ENCODE peak calls at places on chromosomes 6 and 20, in four cellular contexts. Q is heart right ventricle, G is tibial nerve, F is K562. P is an unnamed sample.

GRCh38 chr6:2773450-2773849 is 8.3 kb downstream of the WRNIP1 start:
- DNase-seq in F (no peak), Q (no peak), G (no peak), P (peak; percentile 32)

GRCh38 chr20:16100111-16100510 is 473.1 kb downstream of the KIF16B start:
- DNase-seq in F (no peak), G (no peak), Q (no peak), P (no peak)

GRCh38 chr6:20875369-20875963 is 341.2 kb downstream of the CDKAL1 start:
- DNase-seq in G (no peak), F (no peak), Q (no peak), P (peak; percentile 40)

GRCh38 chr6:109344226-109344625 is 38.0 kb downstream of the CD164 start:
- DNase-seq in G (no peak), Q (no peak), F (no peak), P (no peak)

GRCh38 chr6:16663896-16664295 is 97.4 kb downstream of the ATXN1 start:
- DNase-seq in G (no peak), Q (no peak), F (no peak), P (no peak)

GRCh38 chr20:19600042-19600441 is 158.0 kb upstream of the RIN2 start:
- DNase-seq in G (no peak), Q (no peak), F (no peak), P (no peak)

GRCh38 chr6:11632795-11633511 is 95.4 kb downstream of the TMEM170B start:
- DNase-seq in F (no peak), G (no peak), Q (no peak), P (no peak)

GRCh38 chr6:78744144-78744543 is 123.2 kb upstream of the IRAK1BP1 start:
- DNase-seq in G (no peak), Q (no peak), F (no peak), P (no peak)

GRCh38 chr6:106226676-106227075 is 98.9 kb downstream of the ATG5 start:
- DNase-seq in G (no peak), F (no peak), Q (no peak), P (no peak)

GRCh38 chr6:16758163-16758975 is 2.9 kb downstream of the ATXN1 start:
- DNase-seq in Q (no peak), G (no peak), F (peak; percentile 23), P (peak; percentile 66)

GRCh38 chr6:142706200-142706599 is 238.8 kb downstream of the HIVEP2 start:
- DNase-seq in G (no peak), F (no peak), Q (no peak), P (no peak)

GRCh38 chr6:40343318-40343886 is 243.8 kb downstream of the LRFN2 start:
- DNase-seq in G (no peak), Q (no peak), F (no peak), P (no peak)

GRCh38 chr6:102619585-102619984 is 1226.1 kb downstream of the GRIK2 start:
- DNase-seq in G (no peak), F (no peak), Q (no peak), P (peak; percentile 48)

GRCh38 chr6:52420668-52421358 is 671 bp downstream of the EFHC1 start:
- DNase-seq in G (no peak), Q (no peak), F (peak; percentile 17), P (peak; percentile 42)

GRCh38 chr20:23150304-23151007 is 64.3 kb upstream of the CD93 start:
- DNase-seq in G (no peak), Q (no peak), F (no peak), P (no peak)

GRCh38 chr6:163226836-163227485 is 187.6 kb upstream of the QKI start:
- DNase-seq in Q (no peak), G (no peak), F (no peak), P (peak; percentile 2)

GRCh38 chr20:34637245-34638185 is 39.4 kb downstream of the PIGU start:
- DNase-seq in G (peak; percentile 74), Q (no peak), F (no peak), P (no peak)

GRCh38 chr6:163513570-163514166 is 99.2 kb downstream of the QKI start:
- DNase-seq in G (no peak), F (no peak), Q (no peak), P (peak; percentile 15)

GRCh38 chr6:127641905-127642304 is 64.9 kb downstream of the C6orf58 start:
- DNase-seq in G (no peak), Q (no peak), F (no peak), P (peak; percentile 51)

GRCh38 chr6:108174371-108175175 is 8.8 kb downstream of the NR2E1 start:
- DNase-seq in F (no peak), G (no peak), Q (no peak), P (peak; percentile 84)

GRCh38 chr6:18477301-18477941 is 90.3 kb downstream of the RNF144B start:
- DNase-seq in Q (no peak), F (no peak), G (no peak), P (no peak)

GRCh38 chr6:16600026-16600425 is 161.2 kb downstream of the ATXN1 start:
- DNase-seq in G (no peak), Q (no peak), F (no peak), P (peak; percentile 8)

GRCh38 chr20:44279228-44279627 is 31.8 kb downstream of the FITM2 start:
- DNase-seq in F (no peak), G (no peak), Q (no peak), P (peak; percentile 62)

GRCh38 chr6:43983191-43983590 is 144.1 kb downstream of the MRPL14 start:
- DNase-seq in G (no peak), F (no peak), Q (no peak), P (no peak)

GRCh38 chr6:157535354-157536217 is 154.6 kb downstream of the ZDHHC14 start:
- DNase-seq in Q (no peak), G (no peak), F (no peak), P (peak; percentile 65)

GRCh38 chr20:59498291-59498690 is 106.0 kb upstream of the PHACTR3 start:
- DNase-seq in Q (no peak), F (no peak), G (no peak), P (no peak)

GRCh38 chr20:25220810-25221591 is 25.5 kb downstream of the ENTPD6 start:
- DNase-seq in F (no peak), G (no peak), Q (peak; percentile 77), P (no peak)

GRCh38 chr20:10668677-10669368 is 5.0 kb downstream of the JAG1 start:
- DNase-seq in Q (no peak), F (no peak), G (no peak), P (no peak)

GRCh38 chr20:59177266-59178250 is 13.9 kb downstream of the ZNF831 start:
- DNase-seq in G (no peak), F (no peak), Q (no peak), P (no peak)

GRCh38 chr20:32582659-32583580 is 2.2 kb downstream of the NOL4L start:
- DNase-seq in Q (no peak), G (no peak), F (peak; percentile 77), P (peak; percentile 83)

GRCh38 chr6:37051138-37052026 is 45.9 kb downstream of the FGD2 start:
- DNase-seq in Q (peak; percentile 93), F (peak; percentile 88), G (peak; percentile 89), P (peak; percentile 81)

DNA sequence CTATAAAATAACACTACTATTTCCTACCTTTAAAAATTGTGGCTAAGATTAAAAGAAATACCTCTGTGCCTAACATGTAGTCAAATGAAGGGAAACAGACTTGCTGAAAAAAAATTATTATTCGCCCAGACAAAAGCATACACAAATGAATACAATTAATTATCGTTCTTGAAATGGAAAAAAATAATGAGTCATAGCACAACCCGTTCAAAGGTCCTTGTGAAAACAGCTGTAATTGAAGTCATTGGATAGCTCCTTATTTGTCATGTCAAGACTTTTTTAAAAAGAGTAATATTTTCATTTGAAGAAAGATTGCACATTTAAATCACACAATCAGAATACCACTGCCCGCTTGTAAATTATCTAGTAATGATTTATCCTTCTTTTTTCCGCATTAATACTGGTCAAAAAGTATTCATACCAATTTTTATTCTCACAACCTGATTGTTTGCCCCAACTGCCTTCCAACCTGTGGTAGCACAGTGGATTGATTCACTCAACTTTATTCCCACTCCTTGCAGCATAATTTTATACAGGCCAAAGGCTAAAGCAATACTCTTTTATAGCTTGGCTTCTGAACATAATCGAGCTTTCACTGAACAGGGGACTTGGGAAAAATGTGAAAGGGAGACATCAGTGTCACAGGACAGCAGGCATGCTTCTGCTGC is 655.2 kb upstream of the MAP3K7 start:
- DNase-seq in F (no peak), Q (no peak), G (no peak), P (no peak)
- H3K4me3 ChIP-seq in F (no peak overlapping the region), Q (no peak overlapping the region), G (no peak overlapping the region), P (no peak overlapping the region)

DNA sequence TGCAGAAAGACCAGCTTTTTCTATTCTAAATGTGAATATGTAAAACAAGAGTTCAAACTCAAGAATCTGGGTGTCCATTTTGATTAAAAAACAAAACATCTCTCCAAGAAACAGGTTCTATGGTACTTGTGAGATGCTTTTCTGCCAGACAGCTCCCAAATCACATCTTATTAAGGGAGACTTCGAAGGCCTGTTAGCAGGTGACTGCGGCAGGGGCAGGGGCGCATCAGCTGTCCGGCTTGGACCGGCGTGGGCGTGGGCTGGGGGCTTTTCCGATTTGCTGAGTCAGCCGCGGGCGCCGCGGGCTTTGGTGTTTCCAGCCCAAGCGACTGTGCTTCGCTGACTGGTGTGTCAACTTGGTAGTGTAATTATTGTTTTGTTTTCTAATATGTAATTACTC is 32.6 kb downstream of the TFAP2A start:
- DNase-seq in G (no peak), Q (no peak), F (no peak), P (no peak)
- H3K27me3 ChIP-seq in G (no peaks in the 10 kb centered on the region), Q (peaks cover 100% of the 10 kb centered on the region), F (no peaks in the 10 kb centered on the region), P (peaks cover 96% of the 10 kb centered on the region)

GRCh38 chr6:15272562-15272961 is 26.7 kb downstream of the JARID2 start:
- DNase-seq in G (no peak), Q (no peak), F (no peak), P (no peak)
- H3K4me1 ChIP-seq in G (peaks cover 6% of the 10 kb centered on the region), Q (peaks cover 63% of the 10 kb centered on the region), F (peaks cover 25% of the 10 kb centered on the region), P (peaks cover 29% of the 10 kb centered on the region)

GRCh38 chr6:1614767-1615650 is 5.3 kb downstream of the FOXC1 start:
- DNase-seq in G (no peak), Q (peak; percentile 26), F (no peak), P (no peak)

GRCh38 chr6:1615651-1616420 is 6.1 kb downstream of the FOXC1 start:
- DNase-seq in F (no peak), G (no peak), Q (no peak), P (no peak)

GRCh38 chr6:1618305-1619105 is 8.8 kb downstream of the FOXC1 start:
- DNase-seq in Q (no peak), F (no peak), G (no peak), P (no peak)

GRCh38 chr6:1617466-1618304 is 8.0 kb downstream of the FOXC1 start:
- DNase-seq in F (no peak), Q (no peak), G (no peak), P (no peak)

GRCh38 chr6:1616556-1617463 is 7.1 kb downstream of the FOXC1 start:
- DNase-seq in F (no peak), G (no peak), Q (no peak), P (no peak)
- H3K4me3 ChIP-seq in F (no peak overlapping the region), G (peak overlapping the region; percentile 3), Q (no peak overlapping the region), P (no peak overlapping the region)

GRCh38 chr6:1621328-1621701 is 11.6 kb downstream of the FOXC1 start:
- DNase-seq in F (no peak), Q (no peak), G (no peak), P (no peak)

GRCh38 chr6:1619106-1619665 is 9.5 kb downstream of the FOXC1 start:
- DNase-seq in F (no peak), Q (no peak), G (no peak), P (no peak)

GRCh38 chr6:1619666-1620503 is 10.2 kb downstream of the FOXC1 start:
- DNase-seq in F (no peak), G (no peak), Q (no peak), P (no peak)

GRCh38 chr6:1622220-1622841 is 12.6 kb downstream of the FOXC1 start:
- DNase-seq in F (no peak), G (no peak), Q (no peak), P (no peak)

GRCh38 chr6:1620504-1621327 is 11.0 kb downstream of the FOXC1 start:
- DNase-seq in G (no peak), F (no peak), Q (no peak), P (no peak)
- H3K27me3 ChIP-seq in G (no peaks in the 10 kb centered on the region), F (peaks cover 83% of the 10 kb centered on the region), Q (peaks cover 41% of the 10 kb centered on the region), P (peaks cover 100% of the 10 kb centered on the region)